ENCODE peak calls at places on chromosomes 4 and X, in five cellular contexts. S, N, U, M and D are unnamed samples. For H3K4me1, the result is how much of the 10 kb centered on the place peaks cover.

GRCh38 chr4:102268355-102268754 is 76.9 kb downstream of the SLC39A8 start:
- DNase-seq in S (no peak), N (no peak), U (no peak), M (no peak), D (no peak)

GRCh38 chr4:8365951-8366350 is 74.6 kb downstream of the ACOX3 start:
- DNase-seq in S (no peak), N (no peak), U (no peak), M (no peak), D (peak)

GRCh38 chrX:40083120-40083978 is 14.4 kb downstream of the BCOR start:
- DNase-seq in S (no peak), N (no peak), U (peak), M (no peak), D (peak)

GRCh38 chrX:40155617-40156471 is 58.1 kb upstream of the BCOR start:
- DNase-seq in S (no peak), N (no peak), U (no peak), M (no peak), D (no peak)

GRCh38 chr4:139916041-139916440 is 237.9 kb downstream of the MAML3 start:
- DNase-seq in S (no peak), N (no peak), U (no peak), M (no peak), D (no peak)

GRCh38 chr4:52106142-52106541 is 55.0 kb downstream of the SPATA18 start:
- DNase-seq in S (no peak), N (no peak), U (no peak), M (no peak), D (no peak)

GRCh38 chr4:109275346-109275745 is 27.1 kb downstream of the COL25A1 start:
- DNase-seq in S (no peak), N (no peak), U (no peak), M (no peak), D (no peak)

GRCh38 chr4:105215609-105216313 is 69.1 kb downstream of the TET2 start:
- DNase-seq in S (peak), N (no peak), U (no peak), M (no peak), D (no peak)

GRCh38 chr4:139603576-139604387 is 47.8 kb upstream of the SETD7 start:
- DNase-seq in S (peak), N (no peak), U (peak), M (peak), D (no peak)

GRCh38 chrX:94493405-94493804 is 819.4 kb downstream of the FAM133A start:
- DNase-seq in S (no peak), N (no peak), U (no peak), M (no peak), D (no peak)
- H3K4me1 ChIP-seq in S (under half), N (under half), U (under half), M (under half), D (under half)

GRCh38 chr4:3517731-3518510 is 14.3 kb downstream of the LRPAP1 start:
- DNase-seq in S (no peak), N (no peak), U (no peak), M (no peak), D (peak)

GRCh38 chr4:3515646-3516045 is 16.6 kb downstream of the LRPAP1 start:
- DNase-seq in S (no peak), N (no peak), U (no peak), M (no peak), D (peak)

GRCh38 chr4:3516836-3517730 is 15.1 kb downstream of the LRPAP1 start:
- DNase-seq in S (no peak), N (no peak), U (no peak), M (no peak), D (peak)

GRCh38 chr4:3514806-3515421 is 17.3 kb downstream of the LRPAP1 start:
- DNase-seq in S (no peak), N (no peak), U (no peak), M (no peak), D (peak)

DNA sequence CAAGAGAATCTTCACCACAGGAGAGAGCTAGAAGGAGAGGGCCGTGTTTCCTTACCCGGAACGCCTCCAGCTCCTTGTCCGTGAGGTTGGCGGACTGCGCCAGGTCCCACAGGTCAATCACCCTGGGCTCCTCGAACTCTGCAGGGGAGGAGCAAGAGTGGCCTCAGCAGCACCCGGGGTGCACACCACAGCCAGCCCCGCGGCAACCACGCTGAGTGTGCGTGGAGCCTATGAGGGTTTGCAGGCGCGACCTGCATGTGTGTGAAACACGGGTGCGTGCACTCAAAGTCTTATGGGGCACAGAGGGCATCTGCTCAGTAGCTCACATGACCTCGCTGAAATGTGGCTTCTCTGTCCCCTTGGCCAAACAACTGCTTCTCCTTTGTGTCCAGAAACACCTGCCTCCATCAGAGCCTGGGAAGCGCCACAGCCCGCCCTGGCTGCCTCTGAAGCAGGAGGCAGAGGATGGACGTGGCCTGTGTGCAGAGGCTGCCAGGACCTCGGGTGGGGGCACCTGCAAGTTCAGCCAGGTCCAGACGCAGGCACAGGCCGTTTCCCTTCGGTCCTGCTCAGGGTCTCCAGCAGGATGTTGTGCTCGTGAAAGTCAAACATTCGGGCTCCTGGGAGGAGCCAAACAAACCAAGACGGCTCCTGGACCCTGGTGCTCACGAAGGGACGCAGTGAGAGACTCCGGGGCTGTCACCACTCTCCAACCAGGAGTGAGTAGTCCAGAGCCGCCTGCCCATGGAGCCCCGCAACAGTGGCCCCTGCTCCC is 16.0 kb downstream of the LRPAP1 start:
- DNase-seq in S (no peak), N (no peak), U (no peak), M (no peak), D (peak)
- TF ChIP-seq POLR2AphosphoS5 in S (no peak), N (no peak), U (no peak), M (no peak), D (no peak)

GRCh38 chr4:2932951-2933565 is 30.1 kb downstream of the NOP14 start:
- DNase-seq in S (no peak), N (no peak), U (no peak), M (no peak), D (no peak)
- H3K4me1 ChIP-seq in S (under half), N (under half), U (under half), M (under half), D (under half)

GRCh38 chrX:73562986-73563739 is at the start of gene CHIC1:
- DNase-seq in S (no peak), N (no peak), U (peak), M (peak), D (peak)
- TF ChIP-seq POLR2AphosphoS5 in S (no peak), N (no peak), U (peak), M (no peak), D (peak)

GRCh38 chrX:45801554-45801953 is 600.9 kb upstream of the DIPK2B start:
- DNase-seq in S (no peak), N (no peak), U (no peak), M (no peak), D (no peak)
- H3K4me1 ChIP-seq in S (under half), N (under half), U (under half), M (under half), D (under half)